ENCODE peak calls at places on chromosomes 6 and 20, in ten cellular contexts. B is tibial nerve, M is MCF 10A, T is GM12864, G is heart left ventricle, J is AG10803, Q is fibroblast of lung, K is neural crest cell, U is SK-N-SH, S is tibial artery. L is an unnamed sample.

GRCh38 chr20:49567421-49568256 is at the start of gene PTGIS:
- DNase-seq in Q (no peak), S (no peak), T (no peak), B (no peak), K (peak), J (no peak), G (peak), M (no peak), U (peak), L (no peak)

GRCh38 chr6:149132336-149132735 is 185.2 kb upstream of the TAB2 start:
- DNase-seq in U (no peak), T (no peak), B (no peak), J (no peak), M (no peak), S (no peak), K (no peak), G (no peak), Q (no peak), L (no peak)

GRCh38 chr6:111939902-111940301 is 66.7 kb upstream of the FYN start:
- DNase-seq in G (no peak), T (no peak), J (no peak), S (no peak), U (no peak), M (no peak), K (no peak), B (no peak), Q (peak), L (no peak)

GRCh38 chr6:30101939-30102700 is 10.8 kb downstream of the TRIM31 start:
- DNase-seq in M (peak), T (no peak), J (peak), K (peak), B (peak), G (peak), S (peak), Q (peak), U (peak), L (peak)

GRCh38 chr6:75076009-75076408 is 129.8 kb downstream of the COL12A1 start:
- DNase-seq in M (no peak), T (no peak), Q (no peak), U (no peak), G (peak), K (no peak), B (no peak), J (no peak), S (no peak), L (no peak)

GRCh38 chr20:9179193-9179802 is 110.4 kb downstream of the PLCB4 start:
- DNase-seq in G (no peak), J (peak), T (no peak), B (no peak), S (no peak), Q (peak), K (no peak), M (peak), U (no peak), L (no peak)

GRCh38 chr6:113893866-113894265 is 36.7 kb downstream of the MARCKS start:
- DNase-seq in S (no peak), T (no peak), B (no peak), K (no peak), G (no peak), Q (peak), M (no peak), U (no peak), J (peak), L (no peak)

GRCh38 chr20:23257848-23258746 is 92.5 kb upstream of the NXT1 start:
- DNase-seq in M (peak), G (no peak), J (peak), B (no peak), U (peak), T (no peak), Q (peak), K (no peak), S (no peak), L (no peak)

GRCh38 chr6:157755032-157755751 is 67.9 kb upstream of the SNX9 start:
- DNase-seq in Q (no peak), T (no peak), M (no peak), J (no peak), G (no peak), K (no peak), U (no peak), B (no peak), S (no peak), L (no peak)

GRCh38 chr20:12640255-12640654 is 368.5 kb upstream of the SPTLC3 start:
- DNase-seq in T (no peak), S (no peak), K (no peak), J (no peak), M (peak), G (no peak), B (no peak), Q (no peak), U (no peak), L (no peak)

GRCh38 chr6:30818426-30818841 is 65.9 kb upstream of the DDR1 start:
- DNase-seq in S (no peak), G (no peak), J (peak), U (no peak), M (peak), B (no peak), K (no peak), T (no peak), Q (peak), L (no peak)

GRCh38 chr20:10221022-10221421 is 2.4 kb downstream of the SNAP25 start:
- DNase-seq in K (no peak), B (no peak), G (no peak), M (no peak), T (no peak), J (no peak), U (no peak), Q (no peak), S (no peak), L (no peak)

GRCh38 chr20:34472246-34472925 is 43.8 kb upstream of the DYNLRB1 start:
- DNase-seq in K (no peak), M (peak), B (no peak), Q (peak), U (no peak), G (no peak), J (peak), T (no peak), S (no peak), L (no peak)

GRCh38 chr20:51423810-51424209 is 118.7 kb downstream of the NFATC2 start:
- DNase-seq in B (no peak), G (no peak), S (no peak), U (no peak), T (no peak), J (no peak), Q (no peak), M (no peak), K (no peak), L (no peak)

GRCh38 chr20:33814238-33814712 is 3.1 kb downstream of the CHMP4B start:
- DNase-seq in M (no peak), G (no peak), B (no peak), K (no peak), S (no peak), U (no peak), J (no peak), Q (no peak), T (no peak), L (no peak)

GRCh38 chr6:37381579-37381978 is 27.8 kb downstream of the RNF8 start:
- DNase-seq in S (no peak), U (peak), K (no peak), M (peak), B (no peak), T (peak), J (peak), Q (peak), G (no peak), L (no peak)

GRCh38 chr6:75934643-75935472 is 137.6 kb downstream of the IMPG1 start:
- DNase-seq in J (peak), K (peak), B (no peak), G (no peak), T (peak), M (peak), U (peak), Q (peak), S (no peak), L (no peak)

GRCh38 chr20:12113468-12114371 is 196.0 kb downstream of the BTBD3 start:
- DNase-seq in G (no peak), S (no peak), K (no peak), T (no peak), U (no peak), M (peak), J (peak), Q (peak), B (no peak), L (no peak)

GRCh38 chr6:37324131-37325033 is 29.4 kb upstream of the RNF8 start:
- DNase-seq in Q (peak), U (no peak), G (no peak), M (peak), B (no peak), K (no peak), S (no peak), J (peak), T (no peak), L (no peak)

GRCh38 chr6:163842467-163842866 is 427.9 kb downstream of the QKI start:
- DNase-seq in U (no peak), T (no peak), G (no peak), J (no peak), B (no peak), M (no peak), S (no peak), Q (no peak), K (no peak), L (no peak)

GRCh38 chr6:17022604-17023003 is 79.2 kb upstream of the STMND1 start:
- DNase-seq in S (no peak), T (peak), K (no peak), Q (no peak), B (no peak), M (no peak), G (no peak), J (peak), U (no peak), L (no peak)

GRCh38 chr6:163722293-163722692 is 307.8 kb downstream of the QKI start:
- DNase-seq in K (no peak), M (no peak), U (no peak), G (no peak), T (no peak), S (peak), J (no peak), Q (no peak), B (no peak), L (no peak)

GRCh38 chr6:3644613-3645012 is 106.9 kb downstream of the PXDC1 start:
- DNase-seq in K (no peak), B (no peak), G (no peak), M (no peak), T (no peak), J (no peak), Q (no peak), S (no peak), U (no peak), L (no peak)

GRCh38 chr6:69953491-69953890 is 87.1 kb downstream of the COL19A1 start:
- DNase-seq in U (no peak), S (no peak), J (no peak), B (no peak), Q (no peak), T (no peak), M (no peak), K (no peak), G (no peak), L (no peak)

GRCh38 chr20:4261333-4262284 is 246.3 kb upstream of the RNF24 start:
- DNase-seq in U (no peak), G (no peak), Q (peak), K (no peak), J (peak), M (no peak), S (no peak), T (no peak), B (no peak), L (no peak)

GRCh38 chr20:38260378-38261053 is at the start of gene KIAA1755:
- DNase-seq in G (peak), S (peak), J (no peak), Q (no peak), T (no peak), B (no peak), M (no peak), K (peak), U (peak), L (no peak)

GRCh38 chr20:46575794-46576495 is 25.5 kb upstream of the OCSTAMP start:
- DNase-seq in U (no peak), Q (no peak), B (no peak), G (no peak), J (no peak), K (no peak), T (no peak), S (no peak), M (no peak), L (no peak)

GRCh38 chr6:157143171-157143884 is 180.0 kb downstream of the TMEM242 start:
- DNase-seq in B (no peak), U (peak), T (no peak), S (no peak), M (no peak), K (no peak), Q (peak), G (no peak), J (peak), L (no peak)

GRCh38 chr20:2701671-2702081 is 9.1 kb downstream of the EBF4 start:
- DNase-seq in U (no peak), T (no peak), S (no peak), Q (no peak), K (no peak), M (no peak), J (no peak), B (no peak), G (no peak), L (no peak)

GRCh38 chr20:16671753-16672152 is 58.1 kb upstream of the SNRPB2 start:
- DNase-seq in U (peak), T (no peak), G (no peak), B (no peak), M (no peak), K (no peak), S (no peak), Q (no peak), J (no peak), L (no peak)

GRCh38 chr6:142913511-142914047 is 31.4 kb downstream of the HIVEP2 start:
- DNase-seq in J (no peak), Q (no peak), T (peak), M (no peak), G (no peak), U (no peak), K (no peak), S (no peak), B (no peak), L (no peak)

GRCh38 chr6:35967059-35967769 is 46.3 kb upstream of the SRPK1 start:
- DNase-seq in T (no peak), J (no peak), S (no peak), B (no peak), M (no peak), Q (no peak), G (no peak), K (no peak), U (no peak), L (no peak)

DNA sequence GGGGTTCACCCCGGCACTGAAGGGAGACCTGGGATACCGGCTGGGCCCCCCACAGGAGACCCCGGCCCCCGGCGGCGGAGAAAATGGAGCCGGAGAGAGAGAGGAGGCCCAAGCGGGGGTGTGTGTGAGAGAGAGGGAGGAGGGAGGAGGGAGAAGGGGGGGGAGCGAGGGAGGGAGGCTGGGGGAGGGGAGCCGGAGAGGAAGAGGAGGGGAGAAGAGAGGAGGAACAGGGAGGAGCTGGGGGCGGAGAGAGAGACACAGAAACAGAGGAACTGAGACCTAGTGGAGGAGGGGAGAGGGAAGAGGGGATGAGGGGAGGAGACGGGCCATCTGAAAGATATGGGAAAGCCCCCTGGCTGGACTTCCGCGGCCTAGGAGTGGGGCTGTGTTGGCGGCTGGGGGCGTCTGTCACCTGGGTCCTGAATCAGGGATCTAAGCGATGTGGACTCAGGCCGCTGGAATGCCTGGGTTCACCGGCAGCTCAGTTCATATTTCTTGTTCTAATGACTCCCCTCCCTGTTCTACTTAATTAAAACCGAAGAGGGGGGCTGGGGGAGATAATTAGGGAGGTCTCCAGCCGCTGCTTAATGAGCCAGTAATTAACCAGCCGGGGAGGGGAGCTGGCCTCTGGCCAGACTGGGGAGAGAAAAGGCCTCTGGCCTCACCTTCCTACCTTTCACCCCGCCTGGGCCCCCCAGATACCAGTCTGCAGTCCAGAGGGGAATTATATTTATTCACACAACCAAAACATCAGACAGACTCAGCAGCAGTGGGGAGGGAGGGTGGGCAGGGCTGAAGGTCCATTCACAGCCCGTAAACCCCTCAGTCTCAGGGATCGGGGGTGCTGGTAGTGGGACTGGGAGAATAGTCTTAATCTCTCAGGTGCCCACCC is at the start of gene PBX2:
- DNase-seq in M (peak), K (peak), T (peak), U (peak), Q (peak), S (peak), B (peak), G (peak), J (peak), L (peak)
- TF ChIP-seq CTCF in M (no peak), K (no peak), T (no peak), U (no peak), Q (no peak), S (no peak), B (peak), G (no peak), J (no peak), L (no peak)

DNA sequence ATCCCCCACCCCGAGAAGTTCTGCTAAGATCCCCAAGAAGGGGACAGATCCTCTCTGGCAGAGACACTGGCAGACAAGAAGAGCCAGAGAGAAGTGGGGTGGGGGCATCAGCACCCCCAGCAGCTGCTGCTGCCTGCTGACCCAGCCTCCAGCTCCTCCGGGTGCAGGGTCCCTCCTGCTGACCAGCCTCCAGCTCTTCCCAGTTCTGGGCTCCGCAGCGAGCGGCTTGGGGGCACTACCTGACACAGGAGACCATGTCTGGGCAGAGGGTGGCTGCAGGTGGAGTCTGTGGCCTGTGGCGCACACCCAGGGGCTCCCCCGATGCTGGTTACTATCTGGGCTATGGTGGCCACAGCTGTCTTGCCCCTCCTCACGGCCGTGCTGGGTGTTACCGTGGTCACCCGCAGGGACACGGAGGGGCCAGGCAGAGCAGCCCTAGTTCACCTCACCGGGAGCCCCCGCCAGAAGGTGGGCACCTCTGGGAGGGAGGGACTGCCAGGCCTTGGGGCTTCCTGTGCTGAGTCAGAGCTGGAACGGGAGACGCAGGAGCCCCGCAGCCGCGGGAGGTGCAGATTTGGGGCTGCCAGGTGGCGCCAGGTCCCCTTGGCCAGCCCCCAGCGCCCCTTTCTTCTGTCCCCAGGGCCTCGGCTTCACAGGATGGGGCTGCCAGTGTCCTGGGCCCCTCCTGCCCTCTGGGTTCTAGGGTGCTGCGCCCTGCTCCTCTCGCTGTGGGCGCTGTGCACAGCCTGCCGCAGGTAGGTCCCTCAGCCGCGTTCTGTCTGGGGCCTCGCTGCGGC is 627 bp downstream of the LIME1 start:
- DNase-seq in B (no peak), G (no peak), U (peak), M (no peak), T (no peak), K (no peak), J (no peak), Q (no peak), S (peak), L (no peak)
- TF ChIP-seq CTCF in B (no peak), G (no peak), U (no peak), M (no peak), T (no peak), K (no peak), J (no peak), Q (no peak), S (no peak), L (no peak)

DNA sequence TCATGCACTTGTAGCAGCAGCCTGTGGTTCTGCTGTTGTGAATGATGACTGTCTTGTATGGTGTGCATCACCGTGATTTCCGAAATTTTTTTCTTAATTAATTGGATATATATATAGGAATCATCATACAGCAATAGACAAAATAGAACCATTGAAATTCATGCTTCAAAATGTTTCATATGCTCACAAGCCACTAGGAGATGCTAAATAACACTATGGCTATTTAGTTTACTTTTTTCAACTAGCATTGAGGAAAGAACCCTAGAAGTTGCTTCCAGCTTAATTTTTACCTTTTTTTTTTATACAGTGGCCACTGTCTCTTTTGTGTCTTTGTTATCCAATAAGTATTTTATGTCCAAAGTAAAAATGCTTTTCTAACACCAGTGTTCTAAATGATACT is 485.4 kb downstream of the CDKAL1 start:
- DNase-seq in K (no peak), S (no peak), T (no peak), M (no peak), U (no peak), B (no peak), G (no peak), Q (peak), J (no peak), L (no peak)
- TF ChIP-seq CTCF in K (no peak), S (no peak), T (no peak), M (peak), U (peak), B (no peak), G (peak), Q (peak), J (peak), L (no peak)

GRCh38 chr6:28838634-28839442 is 84.9 kb downstream of the TRIM27 start:
- DNase-seq in J (peak), T (peak), S (peak), K (peak), Q (peak), G (peak), B (peak), U (peak), M (peak), L (peak)
- TF ChIP-seq CTCF in J (peak), T (peak), S (peak), K (peak), Q (peak), G (peak), B (peak), U (peak), M (peak), L (no peak)

GRCh38 chr20:62897666-62898065 is 28.6 kb downstream of the DIDO1 start:
- DNase-seq in J (no peak), Q (no peak), T (no peak), G (no peak), M (no peak), K (no peak), B (no peak), U (no peak), S (no peak), L (no peak)
- TF ChIP-seq CTCF in J (no peak), Q (no peak), T (no peak), G (no peak), M (no peak), K (no peak), B (no peak), U (no peak), S (no peak), L (no peak)

GRCh38 chr20:6525447-6526303 is 241.8 kb upstream of the BMP2 start:
- DNase-seq in S (no peak), J (no peak), Q (no peak), B (no peak), K (no peak), M (no peak), G (no peak), T (no peak), U (no peak), L (no peak)
- TF ChIP-seq CTCF in S (no peak), J (no peak), Q (peak), B (no peak), K (peak), M (no peak), G (no peak), T (peak), U (no peak), L (no peak)

L was measured in omental fat pad.